ENCODE peak calls at places on chromosome 6, in seven cellular contexts. G is heart right ventricle, P is fibroblast of the aortic adventitia, D is tibial artery, L is cardiac muscle cell, E is adrenal gland, B is GM20000. K is an unnamed sample.

GRCh38 chr6:89347825-89348224 is 4.7 kb downstream of the UBE2J1 start:
- DNase-seq in G (no peak), P (no peak), D (no peak), L (peak), E (no peak), B (no peak), K (no peak)

GRCh38 chr6:145743325-145743724 is 8.0 kb upstream of the EPM2A start:
- DNase-seq in G (no peak), P (no peak), D (no peak), L (no peak), E (no peak), B (no peak), K (no peak)

GRCh38 chr6:143457563-143458359 is 7.2 kb downstream of the PEX3 start:
- DNase-seq in G (no peak), P (peak), D (no peak), L (peak), E (no peak), B (no peak), K (peak)

GRCh38 chr6:7673063-7673536 is 52.8 kb upstream of the BMP6 start:
- DNase-seq in G (peak), P (peak), D (peak), L (peak), E (no peak), B (no peak), K (no peak)

GRCh38 chr6:3617681-3618299 is 133.7 kb downstream of the PXDC1 start:
- DNase-seq in G (no peak), P (no peak), D (no peak), L (no peak), E (no peak), B (no peak), K (no peak)

GRCh38 chr6:19836799-19837510 is at the start of gene ID4:
- DNase-seq in G (peak), P (peak), D (peak), L (peak), E (peak), B (no peak), K (no peak)

GRCh38 chr6:169986171-169986847 is 234.9 kb downstream of the ERMARD start:
- DNase-seq in G (no peak), P (no peak), D (no peak), L (no peak), E (no peak), B (no peak), K (no peak)

GRCh38 chr6:97129111-97129510 is 153.9 kb downstream of the MMS22L start:
- DNase-seq in G (no peak), P (no peak), D (no peak), L (peak), E (no peak), B (no peak), K (no peak)

GRCh38 chr6:44868905-44869304 is 459.2 kb upstream of the RUNX2 start:
- DNase-seq in G (no peak), P (no peak), D (no peak), L (no peak), E (no peak), B (no peak), K (no peak)

GRCh38 chr6:14598017-14598864 is 480.7 kb downstream of the CD83 start:
- DNase-seq in G (no peak), P (no peak), D (no peak), L (no peak), E (no peak), B (no peak), K (peak)

GRCh38 chr6:62283359-62283758 is 2.7 kb downstream of the KHDRBS2 start:
- DNase-seq in G (no peak), P (no peak), D (no peak), L (no peak), E (no peak), B (no peak), K (no peak)

GRCh38 chr6:62284725-62285124 is 1.3 kb downstream of the KHDRBS2 start:
- DNase-seq in G (no peak), P (no peak), D (no peak), L (no peak), E (no peak), B (no peak), K (no peak)

GRCh38 chr6:62286470-62286843 is 432 bp upstream of the KHDRBS2 start:
- DNase-seq in G (no peak), P (no peak), D (no peak), L (no peak), E (no peak), B (no peak), K (no peak)

GRCh38 chr6:62285612-62286469 is at the start of gene KHDRBS2:
- DNase-seq in G (peak), P (no peak), D (peak), L (peak), E (peak), B (peak), K (no peak)

GRCh38 chr6:62283828-62284411 is 2.1 kb downstream of the KHDRBS2 start:
- DNase-seq in G (no peak), P (peak), D (no peak), L (peak), E (peak), B (peak), K (peak)
- TF ChIP-seq CTCF in G (peak), P (peak), D (peak), L (peak), E (peak), B (peak), K (peak)

DNA sequence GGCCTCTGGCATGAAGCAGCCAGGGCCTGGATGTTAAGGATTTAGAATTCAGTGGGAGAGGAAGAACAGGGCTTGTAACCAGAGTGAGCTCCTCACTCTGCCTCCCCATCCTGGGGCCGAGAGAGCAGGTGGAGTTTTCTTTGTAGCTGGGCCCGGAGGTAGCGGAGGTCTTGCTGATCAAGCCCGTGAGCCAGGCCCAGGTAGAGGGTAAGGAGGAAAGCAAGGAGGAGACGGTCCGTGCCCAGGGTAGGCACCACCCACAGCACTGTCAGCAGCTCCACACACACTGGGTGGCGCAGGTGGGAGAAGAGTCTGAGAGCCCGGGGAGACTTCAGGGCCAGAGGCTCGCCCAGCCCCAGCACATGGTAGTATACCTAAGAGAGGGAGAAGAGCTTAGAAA is 2.1 kb upstream of the PPP1R18 start:
- DNase-seq in G (no peak), P (no peak), D (no peak), L (no peak), E (no peak), B (no peak), K (no peak)
- TF ChIP-seq CTCF in G (no peak), P (no peak), D (no peak), L (no peak), E (no peak), B (no peak), K (no peak)

GRCh38 chr6:21595265-21595950 is 1.9 kb downstream of the SOX4 start:
- DNase-seq in G (peak), P (peak), D (no peak), L (peak), E (peak), B (peak), K (no peak)
- TF ChIP-seq CTCF in G (no peak), P (peak), D (no peak), L (no peak), E (no peak), B (no peak), K (no peak)

GRCh38 chr6:163861627-163862026 is 447.1 kb downstream of the QKI start:
- DNase-seq in G (no peak), P (no peak), D (no peak), L (no peak), E (no peak), B (no peak), K (no peak)

GRCh38 chr6:163865380-163865779 is 450.9 kb downstream of the QKI start:
- DNase-seq in G (no peak), P (no peak), D (no peak), L (no peak), E (no peak), B (no peak), K (no peak)

GRCh38 chr6:163863565-163863964 is 449.0 kb downstream of the QKI start:
- DNase-seq in G (no peak), P (no peak), D (no peak), L (no peak), E (no peak), B (no peak), K (no peak)

GRCh38 chr6:163867518-163868292 is 453.2 kb downstream of the QKI start:
- DNase-seq in G (no peak), P (no peak), D (no peak), L (no peak), E (no peak), B (no peak), K (no peak)

GRCh38 chr6:163866192-163866591 is 451.7 kb downstream of the QKI start:
- DNase-seq in G (no peak), P (no peak), D (no peak), L (no peak), E (no peak), B (no peak), K (no peak)
- TF ChIP-seq CTCF in G (no peak), P (no peak), D (no peak), L (no peak), E (no peak), B (no peak), K (no peak)

GRCh38 chr6:30613251-30614043 is 3.6 kb downstream of the PPP1R10 start:
- DNase-seq in G (no peak), P (peak), D (no peak), L (no peak), E (no peak), B (no peak), K (no peak)

GRCh38 chr6:30611150-30611855 is 5.7 kb downstream of the PPP1R10 start:
- DNase-seq in G (no peak), P (no peak), D (no peak), L (peak), E (no peak), B (no peak), K (no peak)

GRCh38 chr6:30612687-30613248 is 4.3 kb downstream of the PPP1R10 start:
- DNase-seq in G (no peak), P (peak), D (no peak), L (peak), E (no peak), B (no peak), K (no peak)

GRCh38 chr6:30611856-30612194 is 5.2 kb downstream of the PPP1R10 start:
- DNase-seq in G (no peak), P (no peak), D (no peak), L (no peak), E (no peak), B (no peak), K (no peak)

GRCh38 chr6:30612213-30612612 is 4.8 kb downstream of the PPP1R10 start:
- DNase-seq in G (no peak), P (peak), D (no peak), L (peak), E (no peak), B (no peak), K (no peak)
- TF ChIP-seq CTCF in G (no peak), P (peak), D (no peak), L (peak), E (no peak), B (no peak), K (peak)

K was measured in LNCaP clone FGC.